ENCODE peak calls at places on chromosomes 1 and 21, in ten cellular contexts. X is fibroblast of lung, N is neuronal stem cell, M is OCI-LY7, C is GM23248, E is A549, B is MM.1S, V is PC-9, Y is H1, L is K562. G is an unnamed sample. For H3K4me1, the result is how much of the 10 kb centered on the place peaks cover.

GRCh38 chr1:212487774-212488435 is 55.2 kb downstream of the NENF start:
- DNase-seq in X (no peak), N (no peak), M (no peak), C (no peak), E (peak), B (no peak), V (no peak), Y (no peak), L (no peak), G (no peak)

GRCh38 chr1:93735722-93736121 is 54.1 kb upstream of the BCAR3 start:
- DNase-seq in X (peak), N (no peak), M (no peak), C (peak), E (no peak), B (no peak), V (no peak), Y (no peak), L (no peak), G (no peak)

GRCh38 chr1:55844322-55844721 is 629.2 kb upstream of the USP24 start:
- DNase-seq in X (no peak), N (no peak), M (no peak), C (no peak), E (no peak), B (no peak), V (no peak), Y (no peak), L (no peak), G (no peak)

GRCh38 chr1:44717653-44718052 is 13.3 kb downstream of the RNU5D-1 start:
- DNase-seq in X (peak), N (no peak), M (no peak), C (no peak), E (no peak), B (no peak), V (no peak), Y (no peak), L (no peak), G (no peak)

GRCh38 chr1:200740291-200741212 is 1.9 kb downstream of the CAMSAP2 start:
- DNase-seq in X (peak), N (no peak), M (peak), C (peak), E (no peak), B (no peak), V (no peak), Y (no peak), L (no peak), G (no peak)

GRCh38 chr1:115402753-115403184 is 64.7 kb upstream of the NGF start:
- DNase-seq in X (no peak), N (no peak), M (no peak), C (no peak), E (no peak), B (no peak), V (no peak), Y (no peak), L (no peak), G (no peak)

GRCh38 chr1:46735708-46736324 is 16.9 kb upstream of the EFCAB14 start:
- DNase-seq in X (peak), N (peak), M (peak), C (peak), E (peak), B (peak), V (peak), Y (no peak), L (peak), G (peak)

GRCh38 chr1:51564124-51564523 is 45.1 kb upstream of the EPS15 start:
- DNase-seq in X (peak), N (no peak), M (no peak), C (peak), E (peak), B (peak), V (no peak), Y (no peak), L (no peak), G (no peak)

GRCh38 chr1:43267291-43267805 is 2.4 kb upstream of the TMEM125 start:
- DNase-seq in X (peak), N (no peak), M (no peak), C (peak), E (no peak), B (no peak), V (no peak), Y (no peak), L (no peak), G (no peak)

GRCh38 chr21:41659791-41660560 is 106.9 kb downstream of the RIPK4 start:
- DNase-seq in X (peak), N (no peak), M (no peak), C (peak), E (peak), B (no peak), V (peak), Y (no peak), L (no peak), G (no peak)

GRCh38 chr1:54610601-54611580 is 12.4 kb downstream of the FAM151A start:
- DNase-seq in X (no peak), N (no peak), M (no peak), C (no peak), E (no peak), B (no peak), V (no peak), Y (no peak), L (no peak), G (peak)

GRCh38 chr1:104624538-104624937 is 874.8 kb downstream of the AMY1C start:
- DNase-seq in X (no peak), N (no peak), M (no peak), C (no peak), E (no peak), B (no peak), V (no peak), Y (no peak), L (no peak), G (no peak)

GRCh38 chr1:166122873-166123466 is 43.8 kb downstream of the FAM78B start:
- DNase-seq in X (no peak), N (no peak), M (no peak), C (no peak), E (no peak), B (no peak), V (no peak), Y (peak), L (no peak), G (no peak)

GRCh38 chr1:231679109-231679508 is 52.5 kb downstream of the DISC1 start:
- DNase-seq in X (no peak), N (no peak), M (no peak), C (no peak), E (no peak), B (no peak), V (no peak), Y (no peak), L (no peak), G (no peak)

GRCh38 chr1:154435801-154436200 is 30.7 kb downstream of the IL6R start:
- DNase-seq in X (no peak), N (no peak), M (no peak), C (no peak), E (no peak), B (no peak), V (no peak), Y (no peak), L (no peak), G (no peak)

GRCh38 chr1:28926629-28927441 is 12.5 kb downstream of the EPB41 start:
- DNase-seq in X (no peak), N (no peak), M (peak), C (no peak), E (no peak), B (peak), V (no peak), Y (no peak), L (peak), G (peak)

GRCh38 chr1:230517326-230517725 is 91.2 kb upstream of the PGBD5 start:
- DNase-seq in X (no peak), N (no peak), M (no peak), C (no peak), E (no peak), B (no peak), V (no peak), Y (no peak), L (no peak), G (no peak)
- H3K4me2 ChIP-seq in X (no peak), N (no peak), M (no peak), C (no peak), E (no peak), B (no peak), V (no peak), Y (no peak), L (no peak), G (peak)

GRCh38 chr1:182927693-182928433 is 25.1 kb downstream of the SHCBP1L start:
- DNase-seq in X (no peak), N (no peak), M (peak), C (no peak), E (no peak), B (no peak), V (no peak), Y (no peak), L (no peak), G (no peak)
- H3K27ac ChIP-seq in X (no peak), N (no peak), M (peak), C (no peak), E (no peak), B (no peak), V (no peak), Y (no peak), L (no peak), G (no peak)

DNA sequence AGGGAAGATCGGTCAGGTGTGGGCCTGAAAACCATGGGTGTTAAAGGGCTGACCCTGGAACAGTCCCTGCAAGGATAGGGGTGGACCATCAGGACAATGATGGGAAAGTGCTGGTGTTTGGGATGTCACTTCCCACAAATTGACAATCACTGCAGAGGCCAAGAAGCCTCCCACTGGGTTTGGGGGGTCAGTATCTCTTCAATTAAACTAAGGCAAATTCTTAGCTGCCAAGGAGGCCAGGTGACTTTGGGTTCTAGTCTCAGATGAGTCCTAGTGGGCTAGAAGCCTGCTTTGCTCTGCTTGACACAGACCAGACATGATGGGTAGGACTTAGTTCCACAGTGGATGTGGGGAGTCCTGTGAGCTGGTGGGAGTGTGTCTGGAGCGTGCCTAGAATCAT is 29.3 kb upstream of the KCNA2 start:
- DNase-seq in X (no peak), N (no peak), M (no peak), C (no peak), E (no peak), B (no peak), V (no peak), Y (no peak), L (no peak), G (no peak)
- H3K4me1 ChIP-seq in X (under half), N (under half), M (half or more), C (under half), E (under half), B (half or more), V (under half), Y (under half), L (under half), G (under half)

DNA sequence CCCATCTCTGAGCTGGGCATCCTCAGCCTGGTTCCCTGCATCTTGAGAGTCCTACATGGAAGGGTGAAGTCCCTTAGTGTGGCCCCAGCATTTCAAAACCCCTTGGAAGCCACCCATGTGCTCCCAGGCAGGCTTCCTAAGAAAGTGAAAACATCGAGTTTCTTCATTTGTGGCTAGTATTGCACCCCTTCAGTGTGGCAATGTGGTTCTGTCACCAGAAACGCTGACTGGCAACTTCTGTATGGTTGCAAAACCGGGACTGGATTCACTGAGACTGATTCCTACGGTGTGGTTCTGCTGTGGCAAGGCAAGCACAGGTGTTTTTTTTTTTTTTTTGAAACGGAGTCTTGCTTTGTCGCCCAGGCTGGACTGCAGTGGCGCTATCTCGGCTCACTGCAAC is 9.0 kb upstream of the IFNGR2 start:
- DNase-seq in X (peak), N (no peak), M (peak), C (peak), E (no peak), B (peak), V (no peak), Y (no peak), L (no peak), G (no peak)
- H3K4me2 ChIP-seq in X (no peak), N (no peak), M (peak), C (no peak), E (no peak), B (peak), V (no peak), Y (no peak), L (no peak), G (no peak)

GRCh38 chr1:206110820-206111219 is 6.4 kb downstream of the AVPR1B start:
- DNase-seq in X (no peak), N (no peak), M (no peak), C (no peak), E (no peak), B (no peak), V (no peak), Y (no peak), L (no peak), G (no peak)
- H3K27ac ChIP-seq in X (no peak), N (no peak), M (no peak), C (no peak), E (no peak), B (no peak), V (no peak), Y (no peak), L (no peak), G (no peak)

GRCh38 chr1:30744060-30744756 is 13.4 kb downstream of the LAPTM5 start:
- DNase-seq in X (peak), N (no peak), M (peak), C (peak), E (no peak), B (peak), V (no peak), Y (no peak), L (no peak), G (no peak)
- H3K4me1 ChIP-seq in X (under half), N (under half), M (half or more), C (under half), E (under half), B (half or more), V (under half), Y (under half), L (half or more), G (under half)

GRCh38 chr1:2948751-2949680 is 72.3 kb upstream of the ACTRT2 start:
- DNase-seq in X (no peak), N (no peak), M (no peak), C (no peak), E (no peak), B (no peak), V (no peak), Y (no peak), L (no peak), G (no peak)

GRCh38 chr1:2951856-2952255 is 69.4 kb upstream of the ACTRT2 start:
- DNase-seq in X (no peak), N (no peak), M (no peak), C (no peak), E (no peak), B (no peak), V (no peak), Y (no peak), L (no peak), G (no peak)

GRCh38 chr1:2948001-2948750 is 73.1 kb upstream of the ACTRT2 start:
- DNase-seq in X (no peak), N (no peak), M (no peak), C (no peak), E (no peak), B (no peak), V (no peak), Y (no peak), L (no peak), G (no peak)

GRCh38 chr1:2950926-2951305 is 70.4 kb upstream of the ACTRT2 start:
- DNase-seq in X (no peak), N (no peak), M (no peak), C (no peak), E (no peak), B (no peak), V (no peak), Y (no peak), L (no peak), G (no peak)

GRCh38 chr1:2949966-2950925 is 71.0 kb upstream of the ACTRT2 start:
- DNase-seq in X (no peak), N (no peak), M (peak), C (no peak), E (no peak), B (no peak), V (no peak), Y (no peak), L (no peak), G (no peak)
- H3K4me2 ChIP-seq in X (no peak), N (no peak), M (peak), C (no peak), E (no peak), B (no peak), V (no peak), Y (no peak), L (no peak), G (no peak)

GRCh38 chr1:204446413-204447111 is 34.9 kb upstream of the PPP1R15B start:
- DNase-seq in X (peak), N (peak), M (peak), C (peak), E (peak), B (peak), V (peak), Y (peak), L (peak), G (peak)
- H3K27ac ChIP-seq in X (no peak), N (peak), M (no peak), C (no peak), E (no peak), B (no peak), V (no peak), Y (no peak), L (no peak), G (peak)

DNA sequence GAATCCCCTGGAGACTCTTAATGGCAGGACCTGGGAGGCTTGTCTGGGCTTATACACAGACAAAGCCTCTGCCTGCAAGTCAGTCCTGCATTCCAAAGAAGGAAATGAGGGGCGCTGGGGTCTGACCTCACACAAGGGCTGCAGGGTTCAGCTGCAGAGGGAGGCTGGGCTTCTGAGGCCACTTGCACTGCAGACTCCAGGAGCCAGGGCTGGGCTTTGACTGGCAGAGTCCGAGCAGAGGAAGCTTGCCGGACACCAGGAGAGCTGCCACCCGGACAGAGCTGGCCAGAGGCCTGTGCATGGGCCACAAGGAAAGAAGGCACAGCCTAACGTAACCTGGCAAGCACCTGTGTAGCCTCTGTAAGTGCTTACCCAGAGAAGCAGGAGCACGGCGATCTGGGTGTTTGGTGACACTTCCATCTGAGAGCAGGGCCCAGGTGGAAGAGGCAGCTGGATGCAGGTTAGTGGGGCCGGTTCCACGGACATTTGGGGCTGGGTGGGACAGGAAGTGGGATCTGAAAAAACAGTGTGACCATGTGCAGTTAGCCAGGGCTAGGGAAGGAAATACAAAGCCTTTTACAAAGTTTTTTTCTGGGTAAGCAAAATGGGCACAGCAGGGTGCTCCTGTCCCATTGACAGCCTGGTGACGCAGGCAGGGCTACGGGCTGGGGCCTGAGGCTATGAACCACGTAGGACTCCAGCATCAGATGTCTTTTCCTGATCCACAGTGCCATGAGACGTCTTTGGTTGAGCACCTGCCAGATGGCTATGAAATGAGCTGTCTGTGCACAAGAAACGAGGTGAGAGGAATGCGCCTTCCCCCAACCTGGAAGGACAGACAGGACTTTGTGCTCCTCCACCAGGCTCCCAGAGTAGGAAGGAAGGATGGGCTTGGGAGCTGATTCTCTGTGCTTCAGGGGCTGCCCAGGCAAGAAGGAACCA is 37.3 kb upstream of the LBR start:
- DNase-seq in X (no peak), N (peak), M (no peak), C (no peak), E (no peak), B (no peak), V (peak), Y (no peak), L (no peak), G (peak)
- H3K4me1 ChIP-seq in X (under half), N (under half), M (half or more), C (under half), E (under half), B (under half), V (half or more), Y (under half), L (under half), G (under half)